ENCODE peak calls at places on chromosomes 4 and X, in seven cellular contexts. C is left cardiac atrium, W is neuronal stem cell, D is B cell, J is dermis microvascular lymphatic vessel endothelial cell, G is tibial nerve, Q is stomach. X is an unnamed sample.

GRCh38 chr4:38099020-38099600 is 138.9 kb downstream of the PTTG2 start:
- DNase-seq in C (no peak), D (no peak), W (no peak), Q (no peak), G (no peak), J (peak), X (no peak)

GRCh38 chr4:5824227-5824626 is 68.7 kb downstream of the CRMP1 start:
- DNase-seq in C (no peak), D (no peak), G (no peak), Q (no peak), J (peak), W (no peak), X (no peak)

GRCh38 chr4:153138736-153139135 is 65.5 kb upstream of the TRIM2 start:
- DNase-seq in G (no peak), Q (peak), W (no peak), J (no peak), D (peak), C (no peak), X (no peak)

GRCh38 chr4:1846580-1846979 is 9.4 kb downstream of the LETM1 start:
- DNase-seq in Q (no peak), W (no peak), G (no peak), J (no peak), C (no peak), D (no peak), X (no peak)

GRCh38 chr4:4269326-4269725 is 20.6 kb downstream of the LYAR start:
- DNase-seq in D (no peak), Q (no peak), W (no peak), C (no peak), G (no peak), J (peak), X (no peak)

GRCh38 chr4:59597536-59598232 is 1602.4 kb upstream of the ADGRL3 start:
- DNase-seq in J (no peak), C (no peak), W (no peak), G (no peak), Q (no peak), D (no peak), X (peak)

GRCh38 chr4:114519368-114519767 is 79.2 kb upstream of the UGT8 start:
- DNase-seq in D (no peak), W (no peak), C (no peak), Q (no peak), G (no peak), J (no peak), X (peak)

GRCh38 chr4:7462509-7462971 is 27.8 kb upstream of the PSAPL1 start:
- DNase-seq in C (no peak), W (peak), G (no peak), D (no peak), J (peak), Q (peak), X (peak)

GRCh38 chr4:4260185-4260751 is 12.2 kb upstream of the TMEM128 start:
- DNase-seq in D (no peak), Q (no peak), W (no peak), G (no peak), C (no peak), J (peak), X (no peak)

GRCh38 chr4:120591038-120591437 is 331.5 kb downstream of the PRDM5 start:
- DNase-seq in Q (no peak), D (no peak), G (no peak), C (no peak), W (peak), J (no peak), X (peak)

GRCh38 chrX:68041110-68041509 is 392.2 kb downstream of the OPHN1 start:
- DNase-seq in C (no peak), J (no peak), G (no peak), D (no peak), Q (no peak), W (no peak), X (no peak)

GRCh38 chrX:16075087-16075486 is 48.3 kb upstream of the GRPR start:
- DNase-seq in Q (no peak), G (no peak), C (no peak), W (no peak), J (no peak), D (no peak), X (no peak)

GRCh38 chr4:175671491-175671934 is 140.6 kb downstream of the GPM6A start:
- DNase-seq in W (peak), J (no peak), G (no peak), Q (no peak), D (no peak), C (no peak), X (peak)

GRCh38 chr4:83378426-83378825 is 43.8 kb upstream of the HPSE start:
- DNase-seq in G (no peak), J (no peak), W (peak), C (no peak), D (no peak), Q (no peak), X (peak)

GRCh38 chr4:22162454-22162853 is 213.9 kb upstream of the KCNIP4 start:
- DNase-seq in W (no peak), C (no peak), G (no peak), D (no peak), Q (no peak), J (no peak), X (no peak)

GRCh38 chrX:14039344-14039743 is 9.7 kb upstream of the GEMIN8 start:
- DNase-seq in Q (peak), J (peak), G (peak), C (peak), W (peak), D (peak), X (peak)

GRCh38 chr4:26028793-26029511 is 114.9 kb downstream of the SMIM20 start:
- DNase-seq in D (peak), G (peak), C (peak), W (peak), Q (peak), J (peak), X (peak)

GRCh38 chrX:17359500-17359899 is 15.5 kb upstream of the NHS start:
- DNase-seq in J (no peak), C (no peak), W (no peak), Q (no peak), G (no peak), D (no peak), X (no peak)

GRCh38 chr4:71288875-71289274 is 49.9 kb upstream of the SLC4A4 start:
- DNase-seq in C (no peak), Q (peak), W (no peak), J (no peak), D (no peak), G (no peak), X (no peak)

GRCh38 chr4:116860891-116861290 is 224.5 kb downstream of the TRAM1L1 start:
- DNase-seq in Q (no peak), G (no peak), D (no peak), J (no peak), W (no peak), C (no peak), X (no peak)

GRCh38 chrX:11180571-11180970 is 69.4 kb downstream of the HCCS start:
- DNase-seq in D (no peak), C (no peak), G (no peak), Q (no peak), W (no peak), J (peak), X (no peak)

GRCh38 chrX:39336709-39337294 is 535.5 kb downstream of the MID1IP1 start:
- DNase-seq in J (peak), D (no peak), C (no peak), Q (no peak), W (no peak), G (no peak), X (no peak)

GRCh38 chr4:67886281-67886680 is 2.5 kb upstream of the TMPRSS11D start:
- DNase-seq in W (no peak), J (peak), G (no peak), C (no peak), Q (no peak), D (no peak), X (no peak)

GRCh38 chr4:183505556-183506388 is 914 bp downstream of the ING2 start:
- DNase-seq in C (peak), J (peak), G (peak), Q (peak), D (peak), W (peak), X (peak)

GRCh38 chr4:2046031-2046961 is 12.8 kb upstream of the NAT8L start:
- DNase-seq in G (no peak), D (no peak), Q (no peak), C (no peak), J (no peak), W (no peak), X (no peak)

GRCh38 chr4:149785686-149786431 is 29.8 kb downstream of the IQCM start:
- DNase-seq in W (no peak), Q (no peak), D (no peak), C (no peak), G (no peak), J (no peak), X (no peak)

GRCh38 chr4:168528131-168528949 is 31.5 kb downstream of the PALLD start:
- DNase-seq in J (no peak), W (no peak), G (no peak), C (no peak), D (no peak), Q (no peak), X (no peak)

GRCh38 chr4:107276052-107276451 is 239.9 kb upstream of the DKK2 start:
- DNase-seq in D (no peak), C (no peak), Q (no peak), G (no peak), J (no peak), W (no peak), X (no peak)

GRCh38 chrX:43166874-43167273 is 388.9 kb upstream of the PPP1R2C start:
- DNase-seq in W (no peak), D (no peak), Q (no peak), J (no peak), G (no peak), C (no peak), X (no peak)

GRCh38 chr4:3441501-3442459 is at the start of gene HGFAC:
- DNase-seq in D (no peak), W (no peak), Q (no peak), C (no peak), J (no peak), G (no peak), X (no peak)

GRCh38 chr4:138996090-138996489 is 19.5 kb upstream of the NOCT start:
- DNase-seq in J (no peak), G (no peak), W (no peak), C (no peak), Q (no peak), D (no peak), X (no peak)

GRCh38 chr4:108571027-108571569 is 49.3 kb upstream of the RPL34 start:
- DNase-seq in W (no peak), C (no peak), G (no peak), J (no peak), Q (no peak), D (no peak), X (no peak)

GRCh38 chr4:1988327-1988724 is 20.4 kb downstream of the NELFA start:
- DNase-seq in C (no peak), J (no peak), Q (no peak), W (no peak), D (no peak), G (no peak), X (no peak)

GRCh38 chrX:53440101-53440500 is 5.9 kb upstream of the HSD17B10 start:
- DNase-seq in C (no peak), W (no peak), J (no peak), Q (no peak), D (no peak), G (no peak), X (no peak)